ENCODE peak calls at places on chromosomes 11 and 22, in four cellular contexts. M, R, G and D are unnamed samples.

GRCh38 chr11:2376751-2377451 is at the start of gene CD81:
- DNase-seq in M (peak; percentile 55), G (peak; percentile 96), R (no peak), D (no peak)

GRCh38 chr11:69361048-69361447 is 67.1 kb downstream of the MYEOV start:
- DNase-seq in R (no peak), G (no peak), M (no peak), D (no peak)

GRCh38 chr22:23068832-23069385 is 1.4 kb upstream of the GNAZ start:
- DNase-seq in R (no peak), M (no peak), G (no peak), D (no peak)

GRCh38 chr11:2599561-2600189 is 100.1 kb downstream of the KCNQ1OT1 start:
- DNase-seq in R (no peak), G (no peak), M (peak; percentile 17), D (no peak)

GRCh38 chr11:28878025-28878424 is 769.8 kb downstream of the METTL15 start:
- DNase-seq in R (no peak), G (no peak), M (no peak), D (no peak)

GRCh38 chr22:33470456-33470855 is 412.3 kb upstream of the SYN3 start:
- DNase-seq in G (no peak), R (peak; percentile 55), M (no peak), D (peak; percentile 52)

GRCh38 chr11:70891844-70892380 is 360.5 kb downstream of the SHANK2 start:
- DNase-seq in G (no peak), R (no peak), M (no peak), D (no peak)

GRCh38 chr22:45868586-45869443 is 108.1 kb downstream of the WNT7B start:
- DNase-seq in G (no peak), M (no peak), R (no peak), D (no peak)

GRCh38 chr22:46462726-46463371 is 74.6 kb downstream of the CELSR1 start:
- DNase-seq in M (peak; percentile 17), G (no peak), R (no peak), D (no peak)

GRCh38 chr11:123122341-123122740 is 60.4 kb upstream of the HSPA8 start:
- DNase-seq in M (no peak), R (no peak), G (peak; percentile 48), D (no peak)

GRCh38 chr11:1515082-1516060 is 28.8 kb upstream of the MOB2 start:
- DNase-seq in M (peak; percentile 75), R (peak; percentile 23), G (peak; percentile 96), D (no peak)

GRCh38 chr11:18495268-18495667 is 31.5 kb downstream of the TSG101 start:
- DNase-seq in R (no peak), M (no peak), G (no peak), D (no peak)

GRCh38 chr11:69930081-69931059 is 111.2 kb upstream of the FGF3 start:
- DNase-seq in M (no peak), G (no peak), R (no peak), D (no peak)

DNA sequence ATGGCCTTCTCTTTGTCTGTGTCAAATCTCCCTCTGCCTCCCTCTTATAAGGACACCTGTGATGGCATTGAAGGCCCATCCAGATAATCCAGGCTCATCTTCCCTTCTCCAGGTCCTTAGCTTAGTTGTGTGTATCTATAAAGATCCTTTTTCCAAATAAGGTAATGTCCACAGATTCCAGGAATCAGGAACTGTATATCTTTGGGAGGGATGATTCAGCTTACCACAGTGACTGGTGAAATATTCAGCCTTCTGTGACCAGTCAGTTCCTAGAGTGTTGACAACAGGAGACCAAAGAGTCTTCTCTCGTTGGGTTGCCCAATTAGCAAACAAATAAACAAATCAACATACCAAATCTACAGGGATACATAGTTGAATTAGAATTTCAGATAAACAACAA is 175.8 kb downstream of the MPPED1 start:
- DNase-seq in M (no peak), G (no peak), R (no peak), D (no peak)
- TF ChIP-seq NFIC in M (no peak), G (no peak), R (no peak), D (no peak)

GRCh38 chr11:65921033-65921555 is 1.9 kb downstream of the DRAP1 start:
- DNase-seq in G (no peak), M (no peak), R (no peak), D (no peak)

GRCh38 chr11:65919151-65920034 is at the start of gene DRAP1:
- DNase-seq in M (peak; percentile 99), G (peak; percentile 100), R (peak; percentile 94), D (peak; percentile 64)

GRCh38 chr11:65922565-65922964 is 3.3 kb downstream of the DRAP1 start:
- DNase-seq in R (no peak), G (no peak), M (no peak), D (no peak)

GRCh38 chr11:65920035-65920802 is 993 bp downstream of the DRAP1 start:
- DNase-seq in G (no peak), R (no peak), M (no peak), D (no peak)

DNA sequence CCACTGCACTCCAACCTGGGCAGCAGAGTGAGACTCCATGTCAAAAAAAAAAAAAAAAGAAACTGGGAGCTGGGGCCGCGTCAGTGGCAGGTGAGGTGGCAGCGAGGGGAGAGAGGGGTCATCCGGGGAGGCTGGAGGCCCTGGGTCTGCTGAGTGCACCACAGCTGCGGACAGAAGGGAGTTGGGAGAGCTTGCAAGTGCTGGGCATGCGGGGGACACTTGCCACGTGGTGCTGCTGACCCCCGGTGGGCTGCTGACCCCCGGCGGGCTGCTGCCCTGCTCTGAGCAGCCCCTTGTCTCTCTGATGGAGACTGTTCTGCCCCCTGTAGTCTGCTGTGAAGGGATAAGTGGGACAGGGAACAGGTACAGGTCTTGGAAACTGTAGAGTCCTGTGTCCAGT is 2.6 kb downstream of the DRAP1 start:
- DNase-seq in M (no peak), R (no peak), G (no peak), D (no peak)
- TF ChIP-seq NFIC in M (no peak), R (no peak), G (no peak), D (no peak)

GRCh38 chr22:42716221-42716620 is 4.4 kb downstream of the A4GALT start:
- DNase-seq in R (no peak), G (no peak), M (no peak), D (peak; percentile 87)
- TF ChIP-seq NFIC in R (no peak), G (no peak), M (no peak), D (no peak)

GRCh38 chr22:37222440-37222971 is 10.2 kb upstream of the SSTR3 start:
- DNase-seq in M (no peak), R (no peak), G (no peak), D (no peak)
- TF ChIP-seq NFIC in M (no peak), R (no peak), G (no peak), D (no peak)

DNA sequence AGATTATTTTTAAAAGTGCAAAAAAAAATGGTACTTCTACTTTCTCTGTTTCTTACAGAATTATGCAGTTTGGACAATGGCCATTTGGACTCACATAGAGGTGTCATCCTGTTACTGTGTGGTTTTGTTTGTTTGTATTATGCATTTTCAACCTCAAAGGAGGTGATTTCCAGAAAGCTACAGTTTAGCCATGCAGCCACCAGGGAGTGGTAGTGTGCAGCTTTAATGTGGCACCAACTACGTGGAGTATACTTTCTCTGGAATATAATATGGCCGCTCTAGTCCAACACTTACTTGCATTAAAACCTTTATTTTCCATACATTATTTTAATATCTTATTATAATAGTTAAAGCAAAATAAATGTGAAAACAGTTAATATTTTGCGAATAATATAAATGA is 469.9 kb upstream of the KIRREL3 start:
- DNase-seq in R (no peak), M (peak; percentile 0), G (peak; percentile 17), D (no peak)
- TF ChIP-seq NFIC in R (no peak), M (no peak), G (no peak), D (no peak)

GRCh38 chr11:118899706-118900360 is 16.1 kb downstream of the CXCR5 start:
- DNase-seq in M (no peak), R (no peak), G (no peak), D (no peak)

GRCh38 chr11:118902336-118903203 is 18.9 kb downstream of the CXCR5 start:
- DNase-seq in R (no peak), M (no peak), G (no peak), D (no peak)

GRCh38 chr11:118900535-118901384 is 17.1 kb downstream of the CXCR5 start:
- DNase-seq in G (no peak), M (no peak), R (no peak), D (no peak)

GRCh38 chr11:118901494-118902335 is 18.0 kb downstream of the CXCR5 start:
- DNase-seq in R (no peak), M (no peak), G (no peak), D (no peak)

DNA sequence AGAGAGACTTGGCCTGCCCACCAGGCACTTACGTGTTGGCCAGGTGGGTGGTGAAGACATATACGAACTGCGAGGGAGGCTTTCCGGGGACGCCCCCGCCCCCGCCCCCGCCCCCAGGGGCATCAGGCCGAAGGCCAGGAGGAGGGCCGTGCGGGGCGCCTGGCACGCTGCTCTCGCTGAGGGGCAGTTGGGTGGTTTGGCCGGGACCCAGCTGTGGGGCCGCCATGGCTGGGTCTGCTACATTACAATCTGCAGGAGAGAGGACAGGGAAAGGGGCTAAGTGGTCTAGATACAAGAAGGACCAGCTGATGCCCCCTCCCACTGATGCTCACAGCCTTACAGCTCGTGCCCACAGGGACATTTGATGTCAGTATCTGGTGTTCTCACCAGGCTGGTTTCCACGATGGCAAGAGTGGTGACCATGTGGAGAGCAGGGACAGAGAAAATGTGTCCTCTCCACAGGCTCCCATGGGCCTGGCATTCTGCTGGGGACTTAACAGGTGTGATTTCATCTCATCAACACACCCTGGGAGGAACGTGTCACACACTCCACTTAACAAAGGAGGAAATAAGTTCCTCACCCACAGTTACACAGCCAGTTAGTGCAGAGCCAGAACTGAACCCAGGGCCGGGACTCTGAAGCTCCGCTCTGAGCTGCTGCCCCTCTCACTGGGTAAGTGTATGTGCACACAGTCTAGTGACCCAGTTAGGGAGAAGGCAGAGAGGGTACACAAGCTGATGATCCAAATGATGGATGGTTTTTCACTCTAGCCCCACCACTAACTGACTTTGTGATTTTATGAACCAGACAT is 19.7 kb downstream of the CXCR5 start:
- DNase-seq in R (no peak), G (no peak), M (no peak), D (no peak)
- TF ChIP-seq NFIC in R (no peak), G (no peak), M (no peak), D (no peak)

GRCh38 chr11:121241300-121242176 is 51.0 kb upstream of the SC5D start:
- DNase-seq in G (peak; percentile 30), R (no peak), M (no peak), D (no peak)
- TF ChIP-seq NFIC in G (no peak), R (no peak), M (no peak), D (no peak)

GRCh38 chr11:44623716-44624491 is 58.4 kb downstream of the CD82 start:
- DNase-seq in G (no peak), R (no peak), M (no peak), D (no peak)
- TF ChIP-seq NFIC in G (no peak), R (no peak), M (no peak), D (no peak)